ENCODE peak calls at places on chromosomes 16 and 17, in four cellular contexts. V, A, R and J are unnamed samples.

GRCh38 chr17:55806745-55807466 is 56.1 kb downstream of the PCTP start:
- DNase-seq in V (no peak), A (no peak), R (no peak), J (no peak)

GRCh38 chr17:21042434-21043295 is at the start of gene USP22:
- DNase-seq in V (no peak), A (peak; percentile 98), R (no peak), J (no peak)

GRCh38 chr16:83967838-83968482 is at the start of gene NECAB2:
- DNase-seq in V (no peak), A (no peak), R (no peak), J (no peak)

GRCh38 chr17:61426482-61427304 is 25.5 kb upstream of the TBX4 start:
- DNase-seq in V (no peak), A (no peak), R (no peak), J (no peak)

GRCh38 chr17:6528557-6528956 is 27.8 kb downstream of the PITPNM3 start:
- DNase-seq in V (no peak), A (no peak), R (peak; percentile 15), J (no peak)

GRCh38 chr16:47504599-47504998 is 43.5 kb downstream of the PHKB start:
- DNase-seq in V (no peak), A (no peak), R (no peak), J (no peak)

GRCh38 chr16:17380613-17381012 is 90.1 kb downstream of the XYLT1 start:
- DNase-seq in V (no peak), A (no peak), R (no peak), J (no peak)

GRCh38 chr17:54220829-54221228 is 398.1 kb downstream of the KIF2B start:
- DNase-seq in V (no peak), A (no peak), R (no peak), J (no peak)

GRCh38 chr17:59558953-59559352 is 6.5 kb upstream of the DHX40 start:
- DNase-seq in V (no peak), A (no peak), R (no peak), J (no peak)

GRCh38 chr17:59643159-59643857 is 23.6 kb downstream of the CLTC start:
- DNase-seq in V (no peak), A (no peak), R (no peak), J (no peak)

GRCh38 chr16:89557230-89557935 is 3.1 kb upstream of the RPL13 start:
- DNase-seq in V (peak; percentile 44), A (peak; percentile 75), R (peak; percentile 81), J (no peak)

GRCh38 chr16:48081656-48082055 is 74.1 kb downstream of the ABCC12 start:
- DNase-seq in V (no peak), A (no peak), R (no peak), J (peak; percentile 25)

GRCh38 chr17:79974786-79975497 is 60.7 kb downstream of the TBC1D16 start:
- DNase-seq in V (no peak), A (no peak), R (peak; percentile 49), J (no peak)

GRCh38 chr16:49980166-49980565 is 44.9 kb upstream of the CNEP1R1 start:
- DNase-seq in V (no peak), A (no peak), R (no peak), J (no peak)

GRCh38 chr16:8655184-8655717 is 19.2 kb upstream of the ABAT start:
- DNase-seq in V (peak; percentile 66), A (no peak), R (no peak), J (no peak)

GRCh38 chr16:5064915-5065314 is 841 bp downstream of the C16orf89 start:
- DNase-seq in V (no peak), A (no peak), R (peak; percentile 14), J (no peak)

GRCh38 chr16:57630931-57631845 is 2.8 kb downstream of the ADGRG1 start:
- DNase-seq in V (no peak), A (no peak), R (peak; percentile 71), J (no peak)

GRCh38 chr16:57628782-57629181 is 352 bp downstream of the ADGRG1 start:
- DNase-seq in V (no peak), A (no peak), R (no peak), J (no peak)

GRCh38 chr16:57630402-57630787 is 2.0 kb downstream of the ADGRG1 start:
- DNase-seq in V (no peak), A (no peak), R (no peak), J (no peak)

GRCh38 chr16:57628008-57628781 is at the start of gene ADGRG1:
- DNase-seq in V (no peak), A (peak; percentile 25), R (peak; percentile 81), J (peak; percentile 95)

DNA sequence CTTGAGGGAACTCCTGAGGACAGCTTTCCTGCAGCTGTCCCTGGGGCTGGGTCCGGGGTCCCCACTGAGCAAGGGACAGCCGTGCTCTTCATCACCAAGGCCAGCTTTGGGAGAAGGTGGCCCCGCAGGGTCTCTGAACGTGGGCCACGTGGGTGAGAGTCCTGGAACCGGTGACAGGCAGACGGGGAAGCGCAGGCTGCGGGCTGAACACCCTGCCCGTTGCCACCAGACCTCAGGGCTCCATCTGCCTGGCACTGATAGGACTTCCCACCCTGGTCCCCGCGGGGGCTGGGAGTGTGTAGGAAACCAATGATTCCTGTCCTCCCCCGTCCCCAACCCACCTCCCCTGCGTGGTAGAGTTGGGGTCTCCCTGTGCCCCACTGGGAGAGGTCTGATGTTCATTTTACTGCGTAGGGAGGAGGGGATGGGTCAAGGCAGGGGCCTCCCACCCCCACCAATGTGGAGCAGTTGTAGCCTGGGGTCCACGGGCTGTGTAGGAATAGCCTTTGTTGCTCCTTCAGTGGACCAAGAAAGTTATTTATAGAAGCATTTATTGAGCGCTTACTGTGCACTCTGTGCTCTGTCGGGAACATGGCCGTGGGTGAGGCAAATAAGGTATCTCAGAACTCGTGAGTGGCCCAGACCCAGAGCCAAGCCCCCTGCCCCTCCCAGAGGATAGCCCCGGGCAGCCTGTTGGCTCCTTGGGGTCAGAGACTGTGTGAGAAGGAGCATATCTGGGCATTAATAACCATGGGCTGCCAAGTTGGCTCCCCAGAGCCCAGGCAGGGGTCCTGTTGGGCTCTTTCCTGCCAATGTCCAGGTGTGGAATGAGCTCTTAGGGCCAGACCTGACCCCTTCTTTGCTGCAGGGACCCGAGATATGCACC is 1.3 kb downstream of the ADGRG1 start:
- DNase-seq in V (no peak), A (no peak), R (no peak), J (no peak)
- H3K4me3 ChIP-seq in V (no peak overlapping the region), A (peak overlapping the region; percentile 49), R (peak overlapping the region; percentile 27), J (peak overlapping the region; percentile 44)

DNA sequence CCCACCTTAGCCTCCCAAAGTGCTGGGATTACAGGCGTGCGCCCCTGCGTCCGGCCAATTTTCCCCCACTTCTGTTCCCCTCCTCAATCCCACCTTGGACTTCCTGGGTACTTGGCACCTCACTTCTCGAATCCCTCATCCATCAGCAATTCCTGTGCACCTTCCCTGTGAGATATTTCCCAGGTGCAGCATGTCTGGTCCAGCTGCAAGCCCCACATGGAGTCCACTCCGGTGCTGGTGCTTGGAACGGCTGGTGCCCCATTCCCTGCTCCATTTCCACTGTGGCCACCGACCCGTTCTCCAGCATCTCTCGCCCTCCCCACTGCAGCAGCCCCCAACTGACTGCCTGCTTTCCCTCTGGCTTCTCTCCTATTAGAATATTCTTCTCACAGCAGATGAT is 35.3 kb downstream of the NOL11 start:
- DNase-seq in V (no peak), A (no peak), R (no peak), J (no peak)
- H3K27me3 ChIP-seq in V (no peaks in the 10 kb centered on the region), A (no peaks in the 10 kb centered on the region), R (no peaks in the 10 kb centered on the region), J (no peaks in the 10 kb centered on the region)

DNA sequence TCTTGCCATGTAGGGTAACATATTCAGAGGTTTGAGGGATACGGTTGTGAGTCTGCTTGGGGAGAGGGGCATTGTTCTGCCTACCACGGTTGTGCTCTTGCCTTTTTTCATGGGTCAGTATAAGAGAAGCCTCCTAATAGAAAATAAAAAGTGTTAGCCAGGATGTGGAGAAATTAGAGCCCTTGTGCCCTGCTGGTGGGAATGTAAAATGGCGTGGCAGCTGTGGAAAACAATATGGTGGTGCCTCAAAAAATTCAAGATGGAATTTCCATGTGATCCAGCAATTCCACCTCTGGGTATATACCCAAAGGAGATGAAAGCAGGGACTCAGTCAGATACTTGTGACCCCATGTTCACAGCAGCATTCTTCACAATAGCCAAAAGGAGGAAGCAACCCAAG is 14.2 kb upstream of the LRRC75A start:
- DNase-seq in V (no peak), A (no peak), R (no peak), J (no peak)
- TF ChIP-seq CTCF in V (no peak), A (no peak), R (peak; percentile 5), J (no peak)

DNA sequence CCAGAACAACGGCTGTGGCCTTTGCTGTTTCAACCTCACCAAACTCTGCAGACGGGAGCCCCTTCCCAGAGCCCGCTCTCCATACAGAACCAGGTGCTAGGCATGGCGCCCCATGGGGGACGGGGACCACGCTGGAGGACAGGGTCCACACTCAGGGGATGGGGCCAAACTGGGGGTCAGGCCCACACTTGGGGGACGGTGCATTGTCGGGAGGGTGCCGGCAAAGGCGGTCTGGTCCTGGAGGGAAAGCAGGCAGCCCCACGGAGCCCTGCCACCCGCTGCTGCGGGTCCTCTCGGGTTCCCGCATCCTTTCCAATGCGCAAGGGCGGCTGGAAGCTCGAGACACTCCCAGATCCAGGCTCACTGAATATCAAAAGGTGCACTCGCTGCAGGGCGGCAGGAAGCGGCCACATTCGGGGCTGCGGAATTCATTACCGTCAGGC is 41.5 kb downstream of the LMF1 start:
- DNase-seq in V (no peak), A (no peak), R (no peak), J (no peak)
- H3K4me3 ChIP-seq in V (no peak overlapping the region), A (no peak overlapping the region), R (no peak overlapping the region), J (no peak overlapping the region)

GRCh38 chr17:33086878-33087277 is 95.2 kb downstream of the SPACA3 start:
- DNase-seq in V (no peak), A (no peak), R (no peak), J (no peak)
- H3K27me3 ChIP-seq in V (no peaks in the 10 kb centered on the region), A (peaks cover 9% of the 10 kb centered on the region), R (no peaks in the 10 kb centered on the region), J (no peaks in the 10 kb centered on the region)

GRCh38 chr17:49901460-49902331 is 53.8 kb upstream of the TAC4 start:
- DNase-seq in V (no peak), A (no peak), R (no peak), J (no peak)

GRCh38 chr17:49899588-49899987 is 51.7 kb upstream of the TAC4 start:
- DNase-seq in V (no peak), A (no peak), R (no peak), J (no peak)

GRCh38 chr17:49896222-49896621 is 48.4 kb upstream of the TAC4 start:
- DNase-seq in V (no peak), A (no peak), R (no peak), J (no peak)

GRCh38 chr17:49896860-49897259 is 49.0 kb upstream of the TAC4 start:
- DNase-seq in V (no peak), A (no peak), R (no peak), J (no peak)

GRCh38 chr17:49898547-49899490 is 51.0 kb upstream of the TAC4 start:
- DNase-seq in V (no peak), A (no peak), R (no peak), J (no peak)
- TF ChIP-seq CTCF in V (peak; percentile 27), A (no peak), R (no peak), J (peak; percentile 25)

DNA sequence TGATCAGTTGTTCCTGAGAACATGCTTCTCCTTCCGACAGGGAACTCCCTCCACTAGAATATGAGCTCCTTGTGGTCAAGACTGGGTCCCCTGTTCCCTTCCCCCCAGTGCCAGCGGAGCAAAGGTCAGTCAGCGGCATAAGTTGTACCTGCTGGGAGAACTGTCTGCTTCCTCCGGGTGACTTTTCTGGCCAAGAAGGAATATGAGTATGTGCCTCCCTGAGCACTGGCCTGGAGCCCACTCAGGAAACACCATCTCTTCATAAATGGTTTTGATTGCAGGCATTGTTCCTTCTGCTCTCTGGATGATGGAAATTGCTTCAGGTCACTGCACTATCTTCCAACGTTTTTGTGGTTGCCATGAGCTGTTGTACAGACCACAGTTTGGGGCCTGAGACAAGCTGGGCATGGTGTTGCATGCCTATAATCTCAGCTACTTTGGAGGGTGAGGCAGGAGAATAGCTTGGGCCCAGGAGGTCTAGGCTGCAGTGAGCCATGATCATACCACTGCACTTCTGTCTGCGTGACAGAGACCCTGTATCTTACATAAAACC is 2.9 kb upstream of the P4HB start:
- DNase-seq in V (no peak), A (peak; percentile 61), R (no peak), J (no peak)
- H3K4me3 ChIP-seq in V (no peak overlapping the region), A (no peak overlapping the region), R (no peak overlapping the region), J (no peak overlapping the region)

GRCh38 chr16:14284371-14284770 is 213.3 kb downstream of the MRTFB start:
- DNase-seq in V (no peak), A (no peak), R (no peak), J (no peak)
- H3K27me3 ChIP-seq in V (no peaks in the 10 kb centered on the region), A (no peaks in the 10 kb centered on the region), R (no peaks in the 10 kb centered on the region), J (no peaks in the 10 kb centered on the region)